ENCODE peak calls at places on chromosomes 5 and 9, in four cellular contexts. T, R, D and P are unnamed samples.

GRCh38 chr5:134592141-134592746 is 40.4 kb downstream of the SAR1B start:
- DNase-seq in T (no peak), R (no peak), D (no peak), P (no peak)

GRCh38 chr5:104573979-104574709 is 1011.6 kb upstream of the NUDT12 start:
- DNase-seq in T (no peak), R (no peak), D (no peak), P (no peak)

GRCh38 chr9:105834404-105834803 is 140.1 kb downstream of the TMEM38B start:
- DNase-seq in T (no peak), R (no peak), D (no peak), P (no peak)

GRCh38 chr9:108784128-108784490 is 71.7 kb downstream of the ACTL7B start:
- DNase-seq in T (no peak), R (no peak), D (no peak), P (no peak)

GRCh38 chr5:25107878-25108277 is 463.1 kb upstream of the CDH10 start:
- DNase-seq in T (no peak), R (no peak), D (no peak), P (no peak)

GRCh38 chr5:142650881-142651280 is 35.0 kb downstream of the FGF1 start:
- DNase-seq in T (no peak), R (no peak), D (no peak), P (no peak)

GRCh38 chr5:3119435-3119834 is 368.0 kb upstream of the IRX2 start:
- DNase-seq in T (no peak), R (no peak), D (no peak), P (no peak)

GRCh38 chr5:68347549-68347948 is 132.0 kb downstream of the PIK3R1 start:
- DNase-seq in T (no peak), R (no peak), D (no peak), P (no peak)

GRCh38 chr5:141992349-141992963 is 20.4 kb downstream of the GNPDA1 start:
- DNase-seq in T (peak; percentile 55), R (peak; percentile 64), D (peak; percentile 58), P (no peak)

GRCh38 chr9:129737479-129738269 is 15.2 kb downstream of the PTGES start:
- DNase-seq in T (peak; percentile 45), R (peak; percentile 81), D (peak; percentile 97), P (peak; percentile 24)

GRCh38 chr5:156380846-156381245 is 53.9 kb downstream of the SGCD start:
- DNase-seq in T (no peak), R (no peak), D (no peak), P (no peak)

GRCh38 chr5:142862585-142862984 is 92.4 kb downstream of the ARHGAP26 start:
- DNase-seq in T (no peak), R (no peak), D (no peak), P (no peak)

GRCh38 chr5:14872070-14872989 is 752 bp upstream of the ANKH start:
- DNase-seq in T (peak; percentile 53), R (peak; percentile 21), D (peak; percentile 50), P (no peak)

GRCh38 chr5:35153375-35153932 is 76.8 kb downstream of the PRLR start:
- DNase-seq in T (no peak), R (no peak), D (no peak), P (no peak)

GRCh38 chr5:160444407-160444806 is 22.8 kb downstream of the PTTG1 start:
- DNase-seq in T (peak; percentile 22), R (no peak), D (no peak), P (no peak)

GRCh38 chr9:110455860-110456259 is 118.2 kb upstream of the TXNDC8 start:
- DNase-seq in T (no peak), R (no peak), D (no peak), P (no peak)

GRCh38 chr9:99019523-99020331 is 76.0 kb downstream of the COL15A1 start:
- DNase-seq in T (no peak), R (peak; percentile 35), D (no peak), P (no peak)

GRCh38 chr9:37902804-37903580 is 935 bp downstream of the SLC25A51 start:
- DNase-seq in T (peak; percentile 27), R (no peak), D (peak; percentile 55), P (no peak)

GRCh38 chr5:150486402-150487198 is 21.3 kb upstream of the NDST1 start:
- DNase-seq in T (peak; percentile 71), R (peak; percentile 70), D (peak; percentile 57), P (no peak)

GRCh38 chr5:172005708-172006377 is 595 bp downstream of the FBXW11 start:
- DNase-seq in T (peak; percentile 16), R (peak; percentile 28), D (peak; percentile 27), P (no peak)

GRCh38 chr9:116190595-116190994 is 37.0 kb downstream of the PAPPA start:
- DNase-seq in T (peak; percentile 5), R (no peak), D (no peak), P (no peak)

GRCh38 chr9:130634801-130635200 is 29.6 kb upstream of the PRDM12 start:
- DNase-seq in T (no peak), R (no peak), D (no peak), P (no peak)

GRCh38 chr9:104747565-104748358 is at the start of gene NIPSNAP3A:
- DNase-seq in T (peak; percentile 54), R (peak; percentile 72), D (peak; percentile 92), P (peak; percentile 63)

GRCh38 chr9:104750185-104750762 is 2.8 kb downstream of the NIPSNAP3A start:
- DNase-seq in T (no peak), R (no peak), D (no peak), P (no peak)

GRCh38 chr9:104746798-104747197 is 685 bp upstream of the NIPSNAP3A start:
- DNase-seq in T (no peak), R (no peak), D (no peak), P (no peak)

GRCh38 chr9:104747245-104747564 is 278 bp upstream of the NIPSNAP3A start:
- DNase-seq in T (no peak), R (no peak), D (no peak), P (no peak)

GRCh38 chr9:104748359-104749031 is 1.0 kb downstream of the NIPSNAP3A start:
- DNase-seq in T (peak; percentile 10), R (peak; percentile 20), D (peak; percentile 15), P (no peak)
- TF ChIP-seq POLR2AphosphoS2 in T (no peak), R (no peak), D (no peak), P (no peak)

GRCh38 chr5:95261369-95262175 is 23.3 kb downstream of the MCTP1 start:
- DNase-seq in T (peak; percentile 37), R (no peak), D (no peak), P (no peak)
- TF ChIP-seq POLR2AphosphoS2 in T (no peak), R (no peak), D (no peak), P (no peak)

GRCh38 chr5:75168026-75168750 is 68.5 kb downstream of the ANKRD31 start:
- DNase-seq in T (no peak), R (no peak), D (no peak), P (no peak)

DNA sequence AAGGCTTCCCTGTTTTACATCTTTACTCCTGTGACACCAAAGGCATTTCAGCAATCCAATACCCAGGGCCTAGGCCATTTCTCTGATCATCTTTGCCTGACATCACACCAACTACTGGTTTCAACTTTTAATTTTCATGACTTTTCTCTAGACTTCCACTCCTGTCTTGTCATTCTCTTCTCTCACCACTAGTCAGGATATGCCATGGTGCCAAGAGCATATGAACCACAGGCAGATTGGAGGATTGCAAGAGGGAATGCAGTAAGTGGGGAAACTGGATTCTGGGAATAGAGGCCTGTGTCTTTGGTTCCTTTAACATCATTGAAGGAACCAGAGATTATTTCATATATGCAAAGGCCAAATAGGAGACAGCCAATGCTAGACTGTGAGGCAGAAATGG is 69.3 kb downstream of the ANKRD31 start:
- DNase-seq in T (peak; percentile 34), R (peak; percentile 31), D (peak; percentile 6), P (no peak)
- TF ChIP-seq POLR2AphosphoS2 in T (no peak), R (no peak), D (no peak), P (no peak)

GRCh38 chr9:70477907-70478480 is 63.5 kb upstream of the KLF9 start:
- DNase-seq in T (no peak), R (no peak), D (no peak), P (no peak)

GRCh38 chr9:70478963-70479641 is 64.6 kb upstream of the KLF9 start:
- DNase-seq in T (no peak), R (no peak), D (no peak), P (no peak)

GRCh38 chr9:70479880-70480291 is 65.4 kb upstream of the KLF9 start:
- DNase-seq in T (no peak), R (no peak), D (no peak), P (no peak)

GRCh38 chr9:70481471-70481870 is 67.0 kb upstream of the KLF9 start:
- DNase-seq in T (no peak), R (no peak), D (no peak), P (no peak)

DNA sequence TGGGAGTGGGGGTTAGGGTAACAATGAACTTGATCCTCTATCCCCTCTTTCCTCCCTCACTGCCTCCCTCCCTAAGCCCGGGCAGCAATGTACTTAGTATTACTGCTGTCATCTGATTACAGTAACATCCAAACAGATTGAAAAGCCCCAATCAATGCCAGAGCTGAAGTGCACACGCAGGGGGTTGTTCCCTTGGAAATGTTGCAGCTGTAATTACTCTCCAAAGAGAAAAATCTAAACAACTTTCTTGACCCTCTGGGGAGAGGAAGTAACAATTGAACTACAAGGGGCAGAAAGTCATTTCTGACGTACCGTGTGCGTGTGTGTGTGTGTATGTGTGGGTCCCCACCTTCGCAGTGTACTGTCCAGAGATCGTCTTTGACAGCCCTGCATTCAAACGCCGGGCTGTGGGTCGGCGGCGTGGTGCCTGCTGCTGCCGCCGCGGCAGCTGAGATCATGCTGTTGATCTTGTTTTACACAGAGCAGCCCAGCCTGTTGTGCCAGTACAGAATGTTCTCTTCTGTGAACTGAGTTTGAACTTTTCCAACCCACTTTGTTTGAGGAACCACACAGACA is 66.0 kb upstream of the KLF9 start:
- DNase-seq in T (no peak), R (no peak), D (no peak), P (no peak)
- TF ChIP-seq POLR2AphosphoS2 in T (no peak), R (no peak), D (no peak), P (no peak)